ENCODE peak calls at places on chromosomes 1 and 21, in eight cellular contexts. One of them, this sample, is unnamed.

GRCh38 chr1:24704411-24705259 is 40.6 kb upstream of the CLIC4 start:
- DNase-seq in NCI-H345: peak
- DNase-seq in astrocyte of the spinal cord: peak
- DNase-seq in kidney: no peak
- DNase-seq in NCI-H1048: no peak
- DNase-seq in endothelial cell: no peak
- DNase-seq in stimulated activated naive B cell treated with anti-CD40 and anti-IgM and Interleukin-4, amounts not matched to agents 10 μg/mL and 1 μg/mL and 100 μg/mL, for 72 hours: no peak
- DNase-seq in iris pigment epithelial cell: peak
- DNase-seq in this sample: no peak

GRCh38 chr21:38721983-38722382 is 83.7 kb upstream of the ETS2 start:
- DNase-seq in NCI-H345: no peak
- DNase-seq in astrocyte of the spinal cord: no peak
- DNase-seq in kidney: no peak
- DNase-seq in NCI-H1048: no peak
- DNase-seq in endothelial cell: no peak
- DNase-seq in stimulated activated naive B cell treated with anti-CD40 and anti-IgM and Interleukin-4, amounts not matched to agents 10 μg/mL and 1 μg/mL and 100 μg/mL, for 72 hours: no peak
- DNase-seq in iris pigment epithelial cell: peak
- DNase-seq in this sample: no peak

GRCh38 chr21:42763578-42764442 is 110.4 kb downstream of the PDE9A start:
- DNase-seq in NCI-H345: no peak
- DNase-seq in astrocyte of the spinal cord: no peak
- DNase-seq in kidney: peak
- DNase-seq in NCI-H1048: no peak
- DNase-seq in endothelial cell: no peak
- DNase-seq in stimulated activated naive B cell treated with anti-CD40 and anti-IgM and Interleukin-4, amounts not matched to agents 10 μg/mL and 1 μg/mL and 100 μg/mL, for 72 hours: no peak
- DNase-seq in iris pigment epithelial cell: no peak
- DNase-seq in this sample: no peak

GRCh38 chr1:93847811-93848288 is 31.2 kb downstream of the DNTTIP2 start:
- DNase-seq in NCI-H345: peak
- DNase-seq in astrocyte of the spinal cord: no peak
- DNase-seq in kidney: peak
- DNase-seq in NCI-H1048: no peak
- DNase-seq in endothelial cell: peak
- DNase-seq in stimulated activated naive B cell treated with anti-CD40 and anti-IgM and Interleukin-4, amounts not matched to agents 10 μg/mL and 1 μg/mL and 100 μg/mL, for 72 hours: peak
- DNase-seq in iris pigment epithelial cell: peak
- DNase-seq in this sample: peak

GRCh38 chr1:215718888-215719287 is 151.8 kb downstream of the KCTD3 start:
- DNase-seq in NCI-H345: no peak
- DNase-seq in astrocyte of the spinal cord: no peak
- DNase-seq in kidney: no peak
- DNase-seq in NCI-H1048: no peak
- DNase-seq in endothelial cell: no peak
- DNase-seq in stimulated activated naive B cell treated with anti-CD40 and anti-IgM and Interleukin-4, amounts not matched to agents 10 μg/mL and 1 μg/mL and 100 μg/mL, for 72 hours: no peak
- DNase-seq in iris pigment epithelial cell: no peak
- DNase-seq in this sample: no peak

GRCh38 chr21:45285266-45285931 is 2.3 kb downstream of the POFUT2 start:
- DNase-seq in NCI-H345: no peak
- DNase-seq in astrocyte of the spinal cord: no peak
- DNase-seq in kidney: peak
- DNase-seq in NCI-H1048: no peak
- DNase-seq in endothelial cell: no peak
- DNase-seq in stimulated activated naive B cell treated with anti-CD40 and anti-IgM and Interleukin-4, amounts not matched to agents 10 μg/mL and 1 μg/mL and 100 μg/mL, for 72 hours: no peak
- DNase-seq in iris pigment epithelial cell: no peak
- DNase-seq in this sample: peak

GRCh38 chr1:67888707-67889106 is 55.4 kb upstream of the GNG12 start:
- DNase-seq in NCI-H345: no peak
- DNase-seq in astrocyte of the spinal cord: peak
- DNase-seq in kidney: no peak
- DNase-seq in NCI-H1048: no peak
- DNase-seq in endothelial cell: no peak
- DNase-seq in stimulated activated naive B cell treated with anti-CD40 and anti-IgM and Interleukin-4, amounts not matched to agents 10 μg/mL and 1 μg/mL and 100 μg/mL, for 72 hours: no peak
- DNase-seq in iris pigment epithelial cell: peak
- DNase-seq in this sample: no peak

GRCh38 chr1:244302889-244303609 is 148.7 kb downstream of the ADSS2 start:
- DNase-seq in NCI-H345: no peak
- DNase-seq in astrocyte of the spinal cord: peak
- DNase-seq in kidney: peak
- DNase-seq in NCI-H1048: no peak
- DNase-seq in endothelial cell: no peak
- DNase-seq in stimulated activated naive B cell treated with anti-CD40 and anti-IgM and Interleukin-4, amounts not matched to agents 10 μg/mL and 1 μg/mL and 100 μg/mL, for 72 hours: no peak
- DNase-seq in iris pigment epithelial cell: no peak
- DNase-seq in this sample: peak

GRCh38 chr1:227948493-227949260 is 945 bp upstream of the WNT9A start:
- DNase-seq in NCI-H345: peak
- DNase-seq in astrocyte of the spinal cord: peak
- DNase-seq in kidney: peak
- DNase-seq in NCI-H1048: no peak
- DNase-seq in endothelial cell: peak
- DNase-seq in stimulated activated naive B cell treated with anti-CD40 and anti-IgM and Interleukin-4, amounts not matched to agents 10 μg/mL and 1 μg/mL and 100 μg/mL, for 72 hours: no peak
- DNase-seq in iris pigment epithelial cell: peak
- DNase-seq in this sample: peak

GRCh38 chr21:42202321-42202720 is 16.6 kb upstream of the ABCG1 start:
- DNase-seq in NCI-H345: no peak
- DNase-seq in astrocyte of the spinal cord: no peak
- DNase-seq in kidney: no peak
- DNase-seq in NCI-H1048: no peak
- DNase-seq in endothelial cell: no peak
- DNase-seq in stimulated activated naive B cell treated with anti-CD40 and anti-IgM and Interleukin-4, amounts not matched to agents 10 μg/mL and 1 μg/mL and 100 μg/mL, for 72 hours: no peak
- DNase-seq in iris pigment epithelial cell: no peak
- DNase-seq in this sample: peak

GRCh38 chr1:214700381-214700780 is 97.4 kb downstream of the CENPF start:
- DNase-seq in NCI-H345: no peak
- DNase-seq in astrocyte of the spinal cord: no peak
- DNase-seq in kidney: no peak
- DNase-seq in NCI-H1048: no peak
- DNase-seq in endothelial cell: no peak
- DNase-seq in stimulated activated naive B cell treated with anti-CD40 and anti-IgM and Interleukin-4, amounts not matched to agents 10 μg/mL and 1 μg/mL and 100 μg/mL, for 72 hours: no peak
- DNase-seq in iris pigment epithelial cell: no peak
- DNase-seq in this sample: no peak

GRCh38 chr1:200345516-200345915 is 64.3 kb downstream of the ZNF281 start:
- DNase-seq in NCI-H345: no peak
- DNase-seq in astrocyte of the spinal cord: no peak
- DNase-seq in kidney: no peak
- DNase-seq in NCI-H1048: no peak
- DNase-seq in endothelial cell: no peak
- DNase-seq in stimulated activated naive B cell treated with anti-CD40 and anti-IgM and Interleukin-4, amounts not matched to agents 10 μg/mL and 1 μg/mL and 100 μg/mL, for 72 hours: no peak
- DNase-seq in iris pigment epithelial cell: no peak
- DNase-seq in this sample: no peak

GRCh38 chr1:113057006-113057405 is 16.0 kb upstream of the LRIG2 start:
- DNase-seq in NCI-H345: no peak
- DNase-seq in astrocyte of the spinal cord: no peak
- DNase-seq in kidney: no peak
- DNase-seq in NCI-H1048: no peak
- DNase-seq in endothelial cell: peak
- DNase-seq in stimulated activated naive B cell treated with anti-CD40 and anti-IgM and Interleukin-4, amounts not matched to agents 10 μg/mL and 1 μg/mL and 100 μg/mL, for 72 hours: no peak
- DNase-seq in iris pigment epithelial cell: no peak
- DNase-seq in this sample: no peak

GRCh38 chr1:30106125-30106524 is 617.3 kb downstream of the MATN1 start:
- DNase-seq in NCI-H345: peak
- DNase-seq in astrocyte of the spinal cord: peak
- DNase-seq in kidney: peak
- DNase-seq in NCI-H1048: no peak
- DNase-seq in endothelial cell: peak
- DNase-seq in stimulated activated naive B cell treated with anti-CD40 and anti-IgM and Interleukin-4, amounts not matched to agents 10 μg/mL and 1 μg/mL and 100 μg/mL, for 72 hours: no peak
- DNase-seq in iris pigment epithelial cell: peak
- DNase-seq in this sample: no peak

GRCh38 chr1:180953791-180954721 is 41.4 kb downstream of the KIAA1614 start:
- DNase-seq in NCI-H345: no peak
- DNase-seq in astrocyte of the spinal cord: peak
- DNase-seq in kidney: peak
- DNase-seq in NCI-H1048: no peak
- DNase-seq in endothelial cell: no peak
- DNase-seq in stimulated activated naive B cell treated with anti-CD40 and anti-IgM and Interleukin-4, amounts not matched to agents 10 μg/mL and 1 μg/mL and 100 μg/mL, for 72 hours: peak
- DNase-seq in iris pigment epithelial cell: peak
- DNase-seq in this sample: peak

GRCh38 chr1:77824083-77824482 is 44.6 kb downstream of the MIGA1 start:
- DNase-seq in NCI-H345: no peak
- DNase-seq in astrocyte of the spinal cord: peak
- DNase-seq in kidney: no peak
- DNase-seq in NCI-H1048: no peak
- DNase-seq in endothelial cell: no peak
- DNase-seq in stimulated activated naive B cell treated with anti-CD40 and anti-IgM and Interleukin-4, amounts not matched to agents 10 μg/mL and 1 μg/mL and 100 μg/mL, for 72 hours: no peak
- DNase-seq in iris pigment epithelial cell: peak
- DNase-seq in this sample: no peak

GRCh38 chr1:180098242-180098995 is 56.2 kb upstream of the QSOX1 start:
- DNase-seq in NCI-H345: no peak
- DNase-seq in astrocyte of the spinal cord: peak
- DNase-seq in kidney: no peak
- DNase-seq in NCI-H1048: no peak
- DNase-seq in endothelial cell: no peak
- DNase-seq in stimulated activated naive B cell treated with anti-CD40 and anti-IgM and Interleukin-4, amounts not matched to agents 10 μg/mL and 1 μg/mL and 100 μg/mL, for 72 hours: no peak
- DNase-seq in iris pigment epithelial cell: peak
- DNase-seq in this sample: no peak

GRCh38 chr1:240888787-240889048 is 276.8 kb upstream of the GREM2 start:
- DNase-seq in NCI-H345: no peak
- DNase-seq in astrocyte of the spinal cord: no peak
- DNase-seq in kidney: no peak
- DNase-seq in NCI-H1048: no peak
- DNase-seq in endothelial cell: no peak
- DNase-seq in stimulated activated naive B cell treated with anti-CD40 and anti-IgM and Interleukin-4, amounts not matched to agents 10 μg/mL and 1 μg/mL and 100 μg/mL, for 72 hours: no peak
- DNase-seq in iris pigment epithelial cell: no peak
- DNase-seq in this sample: no peak

GRCh38 chr1:116537439-116537838 is 33.4 kb downstream of the CD58 start:
- DNase-seq in NCI-H345: no peak
- DNase-seq in astrocyte of the spinal cord: no peak
- DNase-seq in kidney: no peak
- DNase-seq in NCI-H1048: no peak
- DNase-seq in endothelial cell: no peak
- DNase-seq in stimulated activated naive B cell treated with anti-CD40 and anti-IgM and Interleukin-4, amounts not matched to agents 10 μg/mL and 1 μg/mL and 100 μg/mL, for 72 hours: no peak
- DNase-seq in iris pigment epithelial cell: no peak
- DNase-seq in this sample: no peak

This sample was measured in posterior vena cava.